ENCODE peak calls at places on chromosomes 1 and 21, in five cellular contexts. One of them, this sample, is unnamed.

GRCh38 chr1:93681549-93682412 is at the start of gene BCAR3:
- DNase-seq in Calu3: peak
- DNase-seq in OCI-LY7: peak
- DNase-seq in CD4-positive, alpha-beta T cell: no peak
- DNase-seq in RWPE1: peak
- DNase-seq in this sample: peak

GRCh38 chr1:32962248-32962896 is 2.2 kb downstream of the RNF19B start:
- DNase-seq in CD4-positive, alpha-beta T cell: no peak
- DNase-seq in OCI-LY7: peak
- DNase-seq in RWPE1: no peak
- DNase-seq in Calu3: no peak
- DNase-seq in this sample: no peak

GRCh38 chr1:86388777-86389176 is 7.3 kb downstream of the ODF2L start:
- DNase-seq in OCI-LY7: no peak
- DNase-seq in CD4-positive, alpha-beta T cell: no peak
- DNase-seq in RWPE1: no peak
- DNase-seq in Calu3: no peak
- DNase-seq in this sample: no peak

GRCh38 chr1:151838491-151839412 is 868 bp downstream of the C2CD4D start:
- DNase-seq in OCI-LY7: no peak
- DNase-seq in CD4-positive, alpha-beta T cell: peak
- DNase-seq in Calu3: no peak
- DNase-seq in RWPE1: no peak
- DNase-seq in this sample: no peak

GRCh38 chr1:36156329-36157114 is 562 bp downstream of the MAP7D1 start:
- DNase-seq in Calu3: peak
- DNase-seq in CD4-positive, alpha-beta T cell: peak
- DNase-seq in OCI-LY7: peak
- DNase-seq in RWPE1: no peak
- DNase-seq in this sample: peak

GRCh38 chr1:244011251-244011650 is 39.8 kb upstream of the ZBTB18 start:
- DNase-seq in OCI-LY7: no peak
- DNase-seq in CD4-positive, alpha-beta T cell: no peak
- DNase-seq in Calu3: no peak
- DNase-seq in RWPE1: no peak
- DNase-seq in this sample: no peak

GRCh38 chr1:236066828-236067386 is 2.0 kb upstream of the NID1 start:
- DNase-seq in RWPE1: no peak
- DNase-seq in CD4-positive, alpha-beta T cell: peak
- DNase-seq in OCI-LY7: no peak
- DNase-seq in Calu3: no peak
- DNase-seq in this sample: no peak

GRCh38 chr1:96843196-96843595 is 121.6 kb downstream of the PTBP2 start:
- DNase-seq in Calu3: no peak
- DNase-seq in CD4-positive, alpha-beta T cell: no peak
- DNase-seq in OCI-LY7: no peak
- DNase-seq in RWPE1: no peak
- DNase-seq in this sample: no peak

GRCh38 chr1:16342331-16343062 is 9.8 kb downstream of the FBXO42 start:
- DNase-seq in RWPE1: no peak
- DNase-seq in OCI-LY7: no peak
- DNase-seq in Calu3: no peak
- DNase-seq in CD4-positive, alpha-beta T cell: no peak
- DNase-seq in this sample: no peak
- TF ChIP-seq CTCF in RWPE1: no peak
- TF ChIP-seq CTCF in OCI-LY7: no peak
- TF ChIP-seq CTCF in Calu3: no peak
- TF ChIP-seq CTCF in CD4-positive, alpha-beta T cell: no peak
- TF ChIP-seq CTCF in this sample: no peak

DNA sequence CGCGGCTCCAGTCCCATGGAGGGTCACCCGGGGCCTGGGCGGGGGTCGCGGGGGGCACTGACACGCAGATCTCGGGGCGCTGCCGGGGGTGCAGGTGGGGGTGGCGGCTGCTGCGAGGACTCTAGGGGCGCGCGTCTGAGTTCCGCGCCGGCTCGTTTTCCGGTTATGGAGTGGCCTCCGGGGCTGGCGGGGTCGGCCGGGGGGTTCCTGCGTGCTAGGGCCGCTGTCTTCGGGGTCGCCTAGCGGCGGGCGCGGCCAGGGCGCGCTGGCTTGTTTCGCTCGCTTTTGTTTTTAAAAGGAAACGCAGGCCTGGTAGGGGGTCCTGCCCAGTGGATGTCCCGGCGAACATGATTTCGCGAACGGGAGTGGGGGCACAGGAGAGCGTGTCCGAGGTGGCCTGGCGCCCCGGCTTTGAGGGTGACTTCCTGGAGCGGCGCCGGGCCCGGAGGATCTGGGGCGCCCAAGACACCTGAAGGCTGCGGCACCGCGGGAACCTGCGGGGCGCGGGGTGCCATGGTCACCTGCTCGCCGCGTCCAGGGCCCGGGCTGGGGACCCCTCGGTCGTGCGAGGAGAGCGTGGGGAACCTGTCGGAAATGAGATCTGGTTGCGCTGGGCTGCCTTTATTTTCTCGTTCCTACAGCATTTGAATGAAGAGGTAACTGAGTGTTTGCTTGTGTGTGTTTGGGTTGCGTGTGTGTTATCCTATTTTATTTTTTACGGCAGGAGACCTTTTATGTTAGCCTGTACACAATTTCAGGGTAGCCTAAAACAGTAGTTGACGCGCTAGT is 618 bp downstream of the ETS2 start:
- DNase-seq in Calu3: no peak
- DNase-seq in OCI-LY7: peak
- DNase-seq in RWPE1: no peak
- DNase-seq in CD4-positive, alpha-beta T cell: peak
- DNase-seq in this sample: peak
- TF ChIP-seq CTCF in Calu3: no peak
- TF ChIP-seq CTCF in OCI-LY7: peak
- TF ChIP-seq CTCF in RWPE1: no peak
- TF ChIP-seq CTCF in CD4-positive, alpha-beta T cell: no peak
- TF ChIP-seq CTCF in this sample: no peak

GRCh38 chr1:49765034-49765433 is 258.7 kb downstream of the AGBL4 start:
- DNase-seq in RWPE1: no peak
- DNase-seq in OCI-LY7: no peak
- DNase-seq in Calu3: peak
- DNase-seq in CD4-positive, alpha-beta T cell: no peak
- DNase-seq in this sample: peak
- TF ChIP-seq CTCF in RWPE1: no peak
- TF ChIP-seq CTCF in OCI-LY7: peak
- TF ChIP-seq CTCF in Calu3: peak
- TF ChIP-seq CTCF in CD4-positive, alpha-beta T cell: no peak
- TF ChIP-seq CTCF in this sample: peak

GRCh38 chr1:168470821-168471473 is 72.8 kb downstream of the XCL2 start:
- DNase-seq in OCI-LY7: no peak
- DNase-seq in Calu3: peak
- DNase-seq in RWPE1: peak
- DNase-seq in CD4-positive, alpha-beta T cell: no peak
- DNase-seq in this sample: peak
- TF ChIP-seq CTCF in OCI-LY7: no peak
- TF ChIP-seq CTCF in Calu3: no peak
- TF ChIP-seq CTCF in RWPE1: no peak
- TF ChIP-seq CTCF in CD4-positive, alpha-beta T cell: no peak
- TF ChIP-seq CTCF in this sample: no peak

GRCh38 chr1:64242895-64243756 is 39.7 kb downstream of the UBE2U start:
- DNase-seq in OCI-LY7: peak
- DNase-seq in RWPE1: peak
- DNase-seq in Calu3: no peak
- DNase-seq in CD4-positive, alpha-beta T cell: no peak
- DNase-seq in this sample: no peak
- TF ChIP-seq CTCF in OCI-LY7: peak
- TF ChIP-seq CTCF in RWPE1: peak
- TF ChIP-seq CTCF in Calu3: peak
- TF ChIP-seq CTCF in CD4-positive, alpha-beta T cell: peak
- TF ChIP-seq CTCF in this sample: peak

DNA sequence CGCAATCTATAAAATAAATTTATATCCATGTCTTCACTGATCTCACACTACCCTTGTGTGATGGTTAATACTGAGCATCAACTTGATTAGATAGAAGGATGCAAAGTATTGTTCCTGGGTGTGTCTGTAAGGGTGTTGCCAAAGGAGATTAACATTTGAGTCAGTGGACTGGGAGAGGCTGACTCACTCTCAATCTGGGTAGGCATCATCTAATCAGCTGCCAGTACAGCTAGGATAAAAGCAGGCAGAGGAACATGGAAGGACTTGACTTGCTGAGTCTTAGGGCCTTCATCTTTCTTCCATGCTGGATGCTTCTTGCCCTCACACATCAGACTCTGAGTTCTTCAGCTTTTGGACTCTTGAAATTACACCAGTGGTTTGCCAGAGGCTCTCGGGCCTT is 615.4 kb downstream of the AGBL4 start:
- DNase-seq in RWPE1: no peak
- DNase-seq in Calu3: no peak
- DNase-seq in CD4-positive, alpha-beta T cell: no peak
- DNase-seq in OCI-LY7: no peak
- DNase-seq in this sample: no peak
- TF ChIP-seq CTCF in RWPE1: no peak
- TF ChIP-seq CTCF in Calu3: no peak
- TF ChIP-seq CTCF in CD4-positive, alpha-beta T cell: no peak
- TF ChIP-seq CTCF in OCI-LY7: no peak
- TF ChIP-seq CTCF in this sample: no peak

GRCh38 chr21:21175798-21176334 is 177.7 kb downstream of the NCAM2 start:
- DNase-seq in RWPE1: no peak
- DNase-seq in OCI-LY7: no peak
- DNase-seq in CD4-positive, alpha-beta T cell: no peak
- DNase-seq in Calu3: no peak
- DNase-seq in this sample: no peak
- TF ChIP-seq CTCF in RWPE1: no peak
- TF ChIP-seq CTCF in OCI-LY7: no peak
- TF ChIP-seq CTCF in CD4-positive, alpha-beta T cell: no peak
- TF ChIP-seq CTCF in Calu3: no peak
- TF ChIP-seq CTCF in this sample: no peak

GRCh38 chr21:25639167-25639921 is at the start of gene JAM2:
- DNase-seq in OCI-LY7: peak
- DNase-seq in CD4-positive, alpha-beta T cell: peak
- DNase-seq in Calu3: no peak
- DNase-seq in RWPE1: no peak
- DNase-seq in this sample: peak
- TF ChIP-seq CTCF in OCI-LY7: peak
- TF ChIP-seq CTCF in CD4-positive, alpha-beta T cell: no peak
- TF ChIP-seq CTCF in Calu3: no peak
- TF ChIP-seq CTCF in RWPE1: no peak
- TF ChIP-seq CTCF in this sample: peak

This sample was measured in BE2C.